ENCODE peak calls at places on chromosome X, in five cellular contexts. X is mammary epithelial cell, M is IMR-90, D is lung, T is psoas muscle. J is an unnamed sample.

GRCh38 chrX:16834811-16835210 is 35.4 kb downstream of the RBBP7 start:
- DNase-seq in X (no peak), M (no peak), D (no peak), T (no peak), J (no peak)

GRCh38 chrX:119573840-119574393 is 446 bp upstream of the UBE2A start:
- DNase-seq in X (peak), M (peak), D (peak), T (peak), J (no peak)

GRCh38 chrX:133726642-133727041 is 258.8 kb downstream of the GPC3 start:
- DNase-seq in X (no peak), M (no peak), D (no peak), T (no peak), J (no peak)

GRCh38 chrX:15916704-15917084 is 62.1 kb upstream of the AP1S2 start:
- DNase-seq in X (no peak), M (peak), D (no peak), T (no peak), J (no peak)

GRCh38 chrX:7139202-7140081 is 8.1 kb upstream of the STS start:
- DNase-seq in X (no peak), M (peak), D (no peak), T (no peak), J (no peak)

GRCh38 chrX:108347800-108348199 is 90.4 kb downstream of the COL4A6 start:
- DNase-seq in X (no peak), M (no peak), D (no peak), T (no peak), J (no peak)

GRCh38 chrX:11893933-11894710 is 136.1 kb downstream of the MSL3 start:
- DNase-seq in X (peak), M (no peak), D (no peak), T (no peak), J (no peak)

GRCh38 chrX:136059350-136059749 is 74.1 kb downstream of the SLC9A6 start:
- DNase-seq in X (no peak), M (no peak), D (no peak), T (no peak), J (no peak)

GRCh38 chrX:2967998-2968909 is 38.1 kb upstream of the ARSH start:
- DNase-seq in X (peak), M (peak), D (no peak), T (no peak), J (no peak)

GRCh38 chrX:129116651-129117050 is 406.6 kb downstream of the SMARCA1 start:
- DNase-seq in X (no peak), M (no peak), D (no peak), T (no peak), J (no peak)

GRCh38 chrX:65705439-65705838 is 38.0 kb downstream of the MSN start:
- DNase-seq in X (no peak), M (no peak), D (no peak), T (no peak), J (no peak)

GRCh38 chrX:153954618-153955450 is 10.4 kb upstream of the RENBP start:
- DNase-seq in X (no peak), M (no peak), D (no peak), T (peak), J (no peak)

GRCh38 chrX:13741695-13742094 is 7.1 kb downstream of the OFD1 start:
- DNase-seq in X (no peak), M (no peak), D (no peak), T (no peak), J (no peak)

GRCh38 chrX:6574762-6575161 is 39.8 kb upstream of the VCX3A start:
- DNase-seq in X (no peak), M (no peak), D (no peak), T (no peak), J (no peak)

GRCh38 chrX:39574178-39574577 is 523.6 kb downstream of the BCOR start:
- DNase-seq in X (no peak), M (no peak), D (no peak), T (no peak), J (no peak)

GRCh38 chrX:71227370-71228062 is 4.5 kb downstream of the GJB1 start:
- DNase-seq in X (no peak), M (no peak), D (no peak), T (no peak), J (no peak)
- TF ChIP-seq CTCF in X (no peak), M (no peak), D (no peak), T (no peak), J (no peak)

DNA sequence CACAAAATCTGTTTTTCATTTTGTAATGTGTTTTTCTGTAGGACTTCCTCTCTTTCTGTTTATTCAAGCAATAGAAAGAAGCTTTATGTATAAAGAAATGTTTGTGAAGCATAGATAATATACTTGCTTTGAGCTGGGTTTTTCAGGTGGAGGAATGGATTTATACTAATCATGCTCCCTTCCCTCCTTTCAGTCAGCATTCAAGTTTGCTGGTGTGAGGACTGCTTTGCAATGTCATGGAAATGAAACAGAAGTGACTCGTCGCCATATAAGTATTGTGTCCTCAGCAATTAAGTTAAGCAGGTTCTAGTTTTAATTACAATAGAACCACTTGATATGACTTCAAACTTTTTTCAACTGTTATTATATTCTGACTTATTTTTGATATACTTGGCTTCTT is 1447.1 kb downstream of the PCDH19 start:
- DNase-seq in X (no peak), M (no peak), D (no peak), T (no peak), J (no peak)
- TF ChIP-seq CTCF in X (no peak), M (no peak), D (no peak), T (no peak), J (no peak)

DNA sequence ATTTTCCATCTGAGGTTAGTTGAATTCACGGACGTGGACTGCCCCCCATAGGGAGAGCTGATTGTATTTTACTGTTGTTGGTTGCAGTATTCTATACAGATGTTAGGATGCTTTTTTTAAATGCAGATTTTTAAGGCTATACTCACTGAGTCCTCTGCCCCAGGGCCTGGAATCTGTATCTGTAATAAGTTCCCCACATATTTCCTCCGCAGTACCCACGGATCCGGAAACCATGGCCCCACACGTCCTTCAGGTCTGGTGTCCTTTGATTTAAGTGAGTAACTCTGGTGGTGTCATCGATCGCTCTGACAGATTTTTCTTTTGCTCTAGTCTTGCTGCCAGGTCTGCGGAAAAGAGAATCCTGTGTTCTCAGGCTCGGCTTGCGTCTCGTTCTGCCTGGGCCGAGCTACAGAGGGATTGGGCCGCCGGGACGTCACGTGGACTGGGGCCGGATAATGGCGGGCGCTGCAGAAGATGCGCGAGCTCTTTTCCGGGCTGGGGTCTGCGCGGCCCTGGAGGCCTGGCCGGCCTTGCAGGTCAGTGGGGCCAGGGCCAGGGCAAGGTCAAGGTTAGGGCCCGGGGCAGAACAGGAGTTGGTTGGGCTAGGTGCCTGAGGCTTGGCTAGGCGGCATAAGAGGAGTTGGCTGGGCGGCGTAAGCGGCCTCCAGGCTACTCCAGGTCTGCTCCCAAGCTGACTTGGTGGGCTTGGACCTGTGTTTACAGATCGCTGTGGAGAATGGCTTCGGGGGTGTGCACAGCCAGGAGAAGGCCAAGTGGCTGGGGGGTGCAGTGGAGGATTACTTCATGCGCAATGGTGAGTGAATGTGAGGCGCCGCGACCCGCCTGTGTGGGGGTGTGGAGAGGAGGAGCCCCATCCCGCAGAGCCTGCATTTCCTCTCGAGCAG is at the start of gene TSR2:
- DNase-seq in X (peak), M (peak), D (peak), T (peak), J (peak)
- TF ChIP-seq CTCF in X (no peak), M (peak), D (peak), T (no peak), J (no peak)

GRCh38 chrX:116490091-116490490 is 27.3 kb upstream of the CT83 start:
- DNase-seq in X (no peak), M (no peak), D (no peak), T (no peak), J (no peak)
- TF ChIP-seq CTCF in X (peak), M (peak), D (no peak), T (peak), J (no peak)

GRCh38 chrX:149950681-149951080 is 12.4 kb upstream of the EOLA2 start:
- DNase-seq in X (peak), M (peak), D (no peak), T (no peak), J (no peak)
- TF ChIP-seq CTCF in X (peak), M (peak), D (no peak), T (peak), J (no peak)

GRCh38 chrX:55379396-55379795 is 72.5 kb upstream of the MAGEH1 start:
- DNase-seq in X (no peak), M (no peak), D (no peak), T (no peak), J (no peak)
- TF ChIP-seq CTCF in X (no peak), M (no peak), D (no peak), T (no peak), J (no peak)